ENCODE peak calls at places on chromosomes 4 and X, in seven cellular contexts. S is ascending aorta; Z is mesothelial cell of epicardium; J is KG1; N is HFF-Myc; M is stimulated activated CD8-positive, alpha-beta memory T cell treated with anti-CD3 and anti-CD28 coated beads, Interleukin-4, amount 100 ng/mL, for 1 hour; B is activated CD4-positive, alpha-beta T cell treated with anti-CD3 and anti-CD28 coated beads for 48 hours. L is an unnamed sample.

GRCh38 chrX:118727686-118728339 is 407 bp downstream of the IL13RA1 start:
- DNase-seq in S (no peak), Z (peak; percentile 43), J (no peak), N (no peak), M (no peak), B (peak; percentile 3), L (peak; percentile 3)

GRCh38 chrX:130171446-130172126 is at the start of gene RAB33A:
- DNase-seq in S (no peak), Z (no peak), J (no peak), N (no peak), M (no peak), B (peak; percentile 45), L (no peak)

GRCh38 chrX:20378291-20378920 is 111.7 kb upstream of the RPS6KA3 start:
- DNase-seq in S (no peak), Z (no peak), J (no peak), N (no peak), M (no peak), B (peak; percentile 58), L (peak; percentile 72)

GRCh38 chr4:72031868-72032619 is at the start of gene NPFFR2:
- DNase-seq in S (no peak), Z (peak; percentile 67), J (no peak), N (no peak), M (no peak), B (no peak), L (no peak)

GRCh38 chr4:153115322-153116100 is 88.7 kb upstream of the TRIM2 start:
- DNase-seq in S (no peak), Z (no peak), J (no peak), N (peak; percentile 78), M (peak; percentile 42), B (peak; percentile 81), L (peak; percentile 82)

GRCh38 chrX:110082156-110082555 is 79.2 kb downstream of the TMEM164 start:
- DNase-seq in S (no peak), Z (no peak), J (no peak), N (no peak), M (no peak), B (no peak), L (no peak)

GRCh38 chr4:147965056-147965455 is 233.2 kb downstream of the ARHGAP10 start:
- DNase-seq in S (no peak), Z (no peak), J (no peak), N (no peak), M (no peak), B (no peak), L (no peak)

GRCh38 chr4:121885115-121885514 is 14.8 kb upstream of the BBS7 start:
- DNase-seq in S (no peak), Z (no peak), J (no peak), N (no peak), M (no peak), B (no peak), L (no peak)

GRCh38 chrX:790031-790430 is 159.4 kb downstream of the SHOX start:
- DNase-seq in S (no peak), Z (no peak), J (no peak), N (no peak), M (no peak), B (no peak), L (no peak)

GRCh38 chr4:144580421-144580820 is 65.5 kb upstream of the HHIP start:
- DNase-seq in S (no peak), Z (no peak), J (no peak), N (no peak), M (no peak), B (no peak), L (no peak)

GRCh38 chr4:153651041-153651960 is 32.8 kb upstream of the TLR2 start:
- DNase-seq in S (peak; percentile 38), Z (no peak), J (no peak), N (no peak), M (no peak), B (peak; percentile 74), L (peak; percentile 36)

GRCh38 chr4:127379499-127379898 is 253.3 kb upstream of the INTU start:
- DNase-seq in S (no peak), Z (no peak), J (no peak), N (no peak), M (no peak), B (no peak), L (no peak)

GRCh38 chrX:10512258-10512657 is 108.1 kb downstream of the MID1 start:
- DNase-seq in S (no peak), Z (no peak), J (no peak), N (no peak), M (no peak), B (no peak), L (peak; percentile 79)

GRCh38 chr4:100170986-100171385 is 19.3 kb downstream of the DDIT4L start:
- DNase-seq in S (no peak), Z (no peak), J (no peak), N (no peak), M (no peak), B (no peak), L (no peak)

GRCh38 chr4:44493924-44494323 is 45.3 kb upstream of the KCTD8 start:
- DNase-seq in S (no peak), Z (no peak), J (no peak), N (no peak), M (no peak), B (no peak), L (no peak)

GRCh38 chrX:38192007-38192625 is 28.6 kb downstream of the SRPX start:
- DNase-seq in S (no peak), Z (no peak), J (no peak), N (no peak), M (no peak), B (peak; percentile 9), L (no peak)

GRCh38 chr4:87679449-87680169 is 29.5 kb downstream of the DMP1 start:
- DNase-seq in S (no peak), Z (peak; percentile 59), J (no peak), N (peak; percentile 22), M (no peak), B (peak; percentile 47), L (peak; percentile 35)

GRCh38 chr4:59608466-59608865 is 1591.7 kb upstream of the ADGRL3 start:
- DNase-seq in S (no peak), Z (no peak), J (no peak), N (no peak), M (no peak), B (no peak), L (no peak)

GRCh38 chrX:153974726-153975286 is 2.3 kb downstream of the TMEM187 start:
- DNase-seq in S (no peak), Z (no peak), J (no peak), N (no peak), M (no peak), B (no peak), L (no peak)